ENCODE peak calls at places on chromosome X, in seven cellular contexts. B, V, J, M, R, G and Z are unnamed samples.

GRCh38 chrX:48064261-48064660 is 7.2 kb downstream of the ZNF630 start:
- DNase-seq in G (no peak), V (no peak), R (no peak), B (no peak), M (no peak), J (no peak), Z (no peak)

GRCh38 chrX:131881194-131881593 is 141.9 kb upstream of the STK26 start:
- DNase-seq in J (no peak), G (no peak), B (no peak), R (no peak), V (no peak), M (no peak), Z (no peak)

GRCh38 chrX:44914532-44915198 is 41.7 kb downstream of the KDM6A start:
- DNase-seq in J (no peak), G (no peak), B (no peak), M (no peak), V (no peak), R (no peak), Z (no peak)

GRCh38 chrX:34880656-34881055 is 61.9 kb upstream of the FAM47B start:
- DNase-seq in M (no peak), R (no peak), G (no peak), V (no peak), B (no peak), J (peak), Z (no peak)

GRCh38 chrX:34350552-34350951 is 218.4 kb upstream of the FAM47A start:
- DNase-seq in J (no peak), R (no peak), B (no peak), G (no peak), M (no peak), V (no peak), Z (no peak)

GRCh38 chrX:151750511-151750910 is 16.0 kb downstream of the CNGA2 start:
- DNase-seq in B (no peak), V (no peak), M (no peak), G (no peak), R (no peak), J (no peak), Z (no peak)

GRCh38 chrX:120741452-120741851 is 111.6 kb upstream of the C1GALT1C1 start:
- DNase-seq in R (no peak), J (peak), M (no peak), V (no peak), B (no peak), G (no peak), Z (no peak)

GRCh38 chrX:130695931-130696330 is 207.1 kb downstream of the ENOX2 start:
- DNase-seq in V (no peak), M (no peak), B (no peak), J (no peak), R (no peak), G (no peak), Z (no peak)

GRCh38 chrX:15356444-15356843 is 21.1 kb upstream of the PIGA start:
- DNase-seq in G (no peak), M (no peak), V (no peak), R (no peak), J (no peak), B (no peak), Z (no peak)

GRCh38 chrX:112613039-112613438 is 66.7 kb downstream of the LHFPL1 start:
- DNase-seq in V (no peak), B (no peak), J (no peak), M (no peak), R (no peak), G (no peak), Z (no peak)